ENCODE peak calls at places on chromosomes 11 and 22, in four cellular contexts. One of them, this sample, is unnamed.

GRCh38 chr11:117410861-117411725 is 83.4 kb downstream of the CEP164 start:
- DNase-seq in substantia nigra: no peak
- DNase-seq in sigmoid colon: peak; percentile 58
- DNase-seq in H4: no peak
- DNase-seq in this sample: no peak

GRCh38 chr11:33116535-33116934 is 44.7 kb downstream of the CSTF3 start:
- DNase-seq in substantia nigra: no peak
- DNase-seq in H4: peak; percentile 46
- DNase-seq in sigmoid colon: no peak
- DNase-seq in this sample: no peak

GRCh38 chr11:125594958-125595357 is 2.3 kb downstream of the STT3A start:
- DNase-seq in substantia nigra: no peak
- DNase-seq in sigmoid colon: no peak
- DNase-seq in H4: no peak
- DNase-seq in this sample: no peak

GRCh38 chr11:19763315-19763714 is 50.7 kb downstream of the NAV2 start:
- DNase-seq in H4: no peak
- DNase-seq in sigmoid colon: no peak
- DNase-seq in substantia nigra: no peak
- DNase-seq in this sample: no peak

GRCh38 chr11:15972838-15973237 is 383.5 kb downstream of the SOX6 start:
- DNase-seq in sigmoid colon: no peak
- DNase-seq in substantia nigra: no peak
- DNase-seq in H4: no peak
- DNase-seq in this sample: no peak

GRCh38 chr22:31917227-31917921 is 27.0 kb upstream of the YWHAH start:
- DNase-seq in H4: no peak
- DNase-seq in substantia nigra: no peak
- DNase-seq in sigmoid colon: no peak
- DNase-seq in this sample: no peak

GRCh38 chr11:134452026-134452848 is 40.2 kb upstream of the B3GAT1 start:
- DNase-seq in H4: no peak
- DNase-seq in substantia nigra: no peak
- DNase-seq in sigmoid colon: peak; percentile 43
- DNase-seq in this sample: no peak

GRCh38 chr11:111602865-111603632 is 800 bp downstream of the SIK2 start:
- DNase-seq in sigmoid colon: peak; percentile 80
- DNase-seq in H4: no peak
- DNase-seq in substantia nigra: peak; percentile 40
- DNase-seq in this sample: no peak

GRCh38 chr11:19683141-19683805 is 29.4 kb upstream of the NAV2 start:
- DNase-seq in H4: no peak
- DNase-seq in substantia nigra: no peak
- DNase-seq in sigmoid colon: peak; percentile 94
- DNase-seq in this sample: peak; percentile 84

GRCh38 chr11:102240502-102240901 is 76.8 kb upstream of the BIRC3 start:
- DNase-seq in H4: no peak
- DNase-seq in sigmoid colon: no peak
- DNase-seq in substantia nigra: no peak
- DNase-seq in this sample: no peak

GRCh38 chr11:2655320-2655719 is 44.5 kb downstream of the KCNQ1OT1 start:
- DNase-seq in substantia nigra: no peak
- DNase-seq in sigmoid colon: no peak
- DNase-seq in H4: peak; percentile 2
- DNase-seq in this sample: no peak